ENCODE peak calls at places on chromosomes 5 and 9, in six cellular contexts. Y, X, E, O, R and J are unnamed samples.

GRCh38 chr9:73719660-73720059 is 568.0 kb downstream of the ANXA1 start:
- DNase-seq in Y (no peak), E (no peak), O (no peak), X (no peak), R (no peak), J (no peak)

GRCh38 chr5:170597109-170597741 is 93.4 kb downstream of the KCNIP1 start:
- DNase-seq in Y (no peak), O (no peak), E (no peak), X (no peak), R (peak), J (no peak)

GRCh38 chr5:125775896-125776295 is 647.3 kb upstream of the GRAMD2B start:
- DNase-seq in R (no peak), O (no peak), Y (no peak), E (no peak), X (no peak), J (no peak)

GRCh38 chr5:44740655-44741054 is 68.1 kb upstream of the MRPS30 start:
- DNase-seq in E (no peak), O (no peak), R (no peak), Y (no peak), X (no peak), J (no peak)

GRCh38 chr5:157046041-157046440 is 12.9 kb downstream of the HAVCR1 start:
- DNase-seq in E (no peak), Y (no peak), O (no peak), R (peak), X (no peak), J (no peak)

GRCh38 chr5:29382735-29383280 is 1810.7 kb upstream of the CDH6 start:
- DNase-seq in E (no peak), O (no peak), Y (no peak), R (no peak), X (no peak), J (no peak)

GRCh38 chr5:175844174-175844573 is 27.2 kb upstream of the CPLX2 start:
- DNase-seq in Y (no peak), X (no peak), O (no peak), E (no peak), R (no peak), J (no peak)

GRCh38 chr9:31347082-31347617 is 1037.3 kb upstream of the ACO1 start:
- DNase-seq in Y (no peak), O (no peak), E (no peak), R (peak), X (no peak), J (no peak)

GRCh38 chr9:11722957-11723356 is 970.2 kb upstream of the TYRP1 start:
- DNase-seq in R (no peak), Y (no peak), X (no peak), E (no peak), O (no peak), J (no peak)

GRCh38 chr5:178526796-178527457 is 63.3 kb downstream of the COL23A1 start:
- DNase-seq in E (no peak), X (no peak), R (no peak), O (no peak), Y (no peak), J (no peak)

GRCh38 chr5:65833780-65834179 is 92.6 kb upstream of the ERBIN start:
- DNase-seq in R (no peak), O (no peak), E (no peak), X (no peak), Y (no peak), J (no peak)

GRCh38 chr5:142206801-142207200 is 98.2 kb downstream of the NDFIP1 start:
- DNase-seq in Y (no peak), R (no peak), O (no peak), X (no peak), E (no peak), J (no peak)

GRCh38 chr9:109286571-109286977 is 34.3 kb downstream of the EPB41L4B start:
- DNase-seq in O (no peak), R (peak), Y (no peak), X (no peak), E (no peak), J (no peak)

GRCh38 chr5:8953016-8953415 is 592.9 kb downstream of the SEMA5A start:
- DNase-seq in X (no peak), Y (no peak), O (no peak), E (no peak), R (no peak), J (no peak)

GRCh38 chr5:55222819-55223124 is 4.3 kb downstream of the MCIDAS start:
- DNase-seq in R (no peak), Y (no peak), X (no peak), E (no peak), O (no peak), J (no peak)

GRCh38 chr5:43514816-43515677 is at the start of gene C5orf34:
- DNase-seq in O (peak), Y (peak), X (peak), R (peak), E (peak), J (peak)

GRCh38 chr9:37325778-37326177 is 96.7 kb upstream of the GRHPR start:
- DNase-seq in R (peak), E (no peak), O (no peak), X (no peak), Y (no peak), J (no peak)

GRCh38 chr5:103360475-103360874 is 101.9 kb downstream of the MACIR start:
- DNase-seq in O (no peak), Y (no peak), R (no peak), E (no peak), X (no peak), J (no peak)

GRCh38 chr9:72315089-72315509 is 49.9 kb downstream of the ZFAND5 start:
- DNase-seq in Y (peak), E (no peak), X (no peak), O (no peak), R (peak), J (no peak)

GRCh38 chr5:77867194-77867691 is 91.1 kb upstream of the TBCA start:
- DNase-seq in R (no peak), Y (no peak), X (no peak), E (no peak), O (no peak), J (no peak)

GRCh38 chr5:145908206-145908945 is 28.0 kb upstream of the SH3RF2 start:
- DNase-seq in O (no peak), Y (no peak), X (no peak), E (no peak), R (no peak), J (no peak)

GRCh38 chr5:59460368-59461153 is 433.0 kb downstream of the PDE4D start:
- DNase-seq in O (no peak), R (no peak), X (no peak), E (no peak), Y (no peak), J (no peak)

GRCh38 chr5:107806705-107807104 is 136.0 kb upstream of the EFNA5 start:
- DNase-seq in X (no peak), Y (no peak), E (no peak), O (no peak), R (peak), J (no peak)

GRCh38 chr9:18046068-18046467 is 427.9 kb upstream of the ADAMTSL1 start:
- DNase-seq in R (no peak), E (no peak), X (no peak), Y (no peak), O (no peak), J (no peak)

GRCh38 chr9:82475584-82476328 is 487.2 kb downstream of the SPATA31D1 start:
- DNase-seq in Y (no peak), R (no peak), X (no peak), O (no peak), E (no peak), J (no peak)

GRCh38 chr9:74025402-74025894 is 471.7 kb upstream of the RORB start:
- DNase-seq in E (no peak), O (no peak), R (no peak), X (no peak), Y (no peak), J (no peak)

GRCh38 chr5:155934964-155935363 is 392.0 kb upstream of the SGCD start:
- DNase-seq in O (no peak), X (no peak), E (no peak), R (no peak), Y (no peak), J (no peak)

GRCh38 chr9:89911721-89912604 is 307.2 kb downstream of the GADD45G start:
- DNase-seq in R (no peak), X (no peak), E (no peak), O (no peak), Y (no peak), J (no peak)

GRCh38 chr5:13250450-13251291 is 693.8 kb downstream of the DNAH5 start:
- DNase-seq in R (peak), O (no peak), Y (no peak), X (no peak), E (no peak), J (no peak)

GRCh38 chr5:128257096-128257495 is 173.5 kb downstream of the SLC12A2 start:
- DNase-seq in R (no peak), O (no peak), E (no peak), X (no peak), Y (no peak), J (no peak)

GRCh38 chr5:128035689-128036088 is 47.9 kb upstream of the SLC12A2 start:
- DNase-seq in R (peak), X (no peak), O (no peak), E (no peak), Y (no peak), J (peak)

GRCh38 chr5:119343766-119344165 is 12.1 kb upstream of the TNFAIP8 start:
- DNase-seq in Y (no peak), X (no peak), O (no peak), R (peak), E (no peak), J (no peak)

GRCh38 chr9:85430659-85431370 is 310.9 kb downstream of the AGTPBP1 start:
- DNase-seq in O (no peak), R (no peak), E (no peak), Y (peak), X (no peak), J (no peak)

GRCh38 chr5:73454379-73455036 is 5.9 kb upstream of the FOXD1 start:
- DNase-seq in R (peak), Y (no peak), X (no peak), E (no peak), O (peak), J (peak)

GRCh38 chr5:79824444-79824843 is 134.8 kb downstream of the CMYA5 start:
- DNase-seq in R (no peak), O (no peak), Y (no peak), E (no peak), X (no peak), J (no peak)

GRCh38 chr9:117709936-117710335 is 5.7 kb downstream of the TLR4 start:
- DNase-seq in X (no peak), Y (no peak), E (no peak), R (no peak), O (no peak), J (no peak)

GRCh38 chr5:84301535-84301934 is 83.1 kb downstream of the EDIL3 start:
- DNase-seq in Y (no peak), O (no peak), X (no peak), R (no peak), E (no peak), J (no peak)